ENCODE peak calls at places on chromosomes 1 and 21, in seven cellular contexts. R is neuronal stem cell, P is mesendoderm, D is H1, O is IMR-90, W is H9, K is mesenchymal stem cell. H is an unnamed sample.

GRCh38 chr1:48617227-48617626 is 145.2 kb upstream of the SPATA6 start:
- DNase-seq in R (no peak), P (no peak), D (no peak), O (no peak), W (no peak), K (no peak), H (no peak)

GRCh38 chr1:205580923-205581180 is 51.0 kb downstream of the ELK4 start:
- DNase-seq in R (no peak), P (no peak), D (no peak), O (no peak), W (no peak), K (no peak), H (no peak)

GRCh38 chr1:226993676-226994356 is 53.7 kb downstream of the COQ8A start:
- DNase-seq in R (peak), P (no peak), D (no peak), O (no peak), W (peak), K (no peak), H (no peak)

GRCh38 chr1:209756608-209757445 is 974 bp downstream of the TRAF3IP3 start:
- DNase-seq in R (no peak), P (no peak), D (no peak), O (no peak), W (no peak), K (no peak), H (no peak)

GRCh38 chr1:167273027-167273800 is 52.5 kb downstream of the POU2F1 start:
- DNase-seq in R (no peak), P (no peak), D (no peak), O (peak), W (no peak), K (peak), H (no peak)

GRCh38 chr1:87151500-87152421 is 176.9 kb upstream of the LMO4 start:
- DNase-seq in R (peak), P (peak), D (peak), O (peak), W (peak), K (peak), H (peak)

GRCh38 chr1:201053155-201053860 is 29.8 kb upstream of the KIF21B start:
- DNase-seq in R (no peak), P (peak), D (no peak), O (no peak), W (peak), K (no peak), H (no peak)

GRCh38 chr1:62438163-62438562 is 1.3 kb downstream of the USP1 start:
- DNase-seq in R (no peak), P (peak), D (no peak), O (no peak), W (no peak), K (peak), H (peak)

GRCh38 chr1:67645495-67646144 is 39.4 kb upstream of the GADD45A start:
- DNase-seq in R (peak), P (no peak), D (no peak), O (no peak), W (no peak), K (peak), H (peak)

GRCh38 chr1:50959303-50959912 is 659 bp downstream of the FAF1 start:
- DNase-seq in R (no peak), P (peak), D (no peak), O (peak), W (no peak), K (peak), H (peak)

GRCh38 chr1:156423422-156424352 is 54.7 kb downstream of the RHBG start:
- DNase-seq in R (no peak), P (peak), D (no peak), O (no peak), W (no peak), K (no peak), H (no peak)

GRCh38 chr1:8533907-8534306 is 216.0 kb downstream of the SLC45A1 start:
- DNase-seq in R (no peak), P (no peak), D (no peak), O (no peak), W (no peak), K (no peak), H (no peak)

GRCh38 chr1:1144843-1145546 is 28.7 kb upstream of the TTLL10 start:
- DNase-seq in R (no peak), P (no peak), D (no peak), O (no peak), W (no peak), K (no peak), H (no peak)

GRCh38 chr21:26177187-26177586 is 6.6 kb upstream of the APP start:
- DNase-seq in R (no peak), P (no peak), D (no peak), O (no peak), W (no peak), K (no peak), H (no peak)

GRCh38 chr1:95832370-95832769 is 598.4 kb downstream of the RWDD3 start:
- DNase-seq in R (no peak), P (no peak), D (no peak), O (no peak), W (no peak), K (no peak), H (peak)

GRCh38 chr1:43861337-43861736 is 72.3 kb upstream of the ARTN start:
- DNase-seq in R (no peak), P (no peak), D (no peak), O (peak), W (peak), K (peak), H (no peak)

GRCh38 chr1:30618335-30618747 is 105.0 kb downstream of the MATN1 start:
- DNase-seq in R (no peak), P (peak), D (no peak), O (no peak), W (no peak), K (no peak), H (peak)

GRCh38 chr1:204227996-204228785 is 14.4 kb upstream of the GOLT1A start:
- DNase-seq in R (no peak), P (no peak), D (no peak), O (no peak), W (no peak), K (no peak), H (no peak)

GRCh38 chr1:29259802-29260441 is 23.6 kb downstream of the PTPRU start:
- DNase-seq in R (no peak), P (peak), D (no peak), O (no peak), W (peak), K (peak), H (peak)

GRCh38 chr1:115056395-115056798 is 26.8 kb downstream of the TSHB start:
- DNase-seq in R (peak), P (peak), D (no peak), O (peak), W (peak), K (peak), H (no peak)

GRCh38 chr1:202623075-202623474 is 87.2 kb downstream of the SYT2 start:
- DNase-seq in R (no peak), P (no peak), D (no peak), O (peak), W (no peak), K (peak), H (peak)

GRCh38 chr21:41589131-41589530 is 81.2 kb upstream of the TMPRSS2 start:
- DNase-seq in R (no peak), P (peak), D (no peak), O (no peak), W (no peak), K (no peak), H (no peak)

GRCh38 chr1:156795374-156795733 is 21.3 kb downstream of the SH2D2A start:
- DNase-seq in R (no peak), P (no peak), D (no peak), O (no peak), W (no peak), K (no peak), H (no peak)

GRCh38 chr1:210477328-210477924 is 148.7 kb downstream of the HHAT start:
- DNase-seq in R (no peak), P (no peak), D (no peak), O (peak), W (no peak), K (no peak), H (no peak)

GRCh38 chr1:241507189-241507820 is 12.2 kb downstream of the FH start:
- DNase-seq in R (no peak), P (no peak), D (no peak), O (peak), W (no peak), K (peak), H (no peak)

GRCh38 chr1:155324041-155324716 is 3.5 kb downstream of the RUSC1 start:
- DNase-seq in R (peak), P (peak), D (peak), O (peak), W (peak), K (peak), H (peak)

GRCh38 chr1:216750031-216750627 is 26.9 kb upstream of the ESRRG start:
- DNase-seq in R (peak), P (peak), D (peak), O (peak), W (peak), K (peak), H (peak)

GRCh38 chr1:191022856-191023255 is 545.2 kb upstream of the BRINP3 start:
- DNase-seq in R (no peak), P (no peak), D (no peak), O (peak), W (no peak), K (no peak), H (no peak)

GRCh38 chr1:110119843-110120242 is 7.6 kb downstream of the UBL4B start:
- DNase-seq in R (no peak), P (no peak), D (no peak), O (no peak), W (no peak), K (no peak), H (no peak)

GRCh38 chr21:45846373-45847160 is 135.0 kb upstream of the COL6A1 start:
- DNase-seq in R (no peak), P (no peak), D (no peak), O (peak), W (peak), K (no peak), H (no peak)

GRCh38 chr1:156727492-156727891 is 777 bp upstream of the METTL25B start:
- DNase-seq in R (no peak), P (no peak), D (no peak), O (no peak), W (no peak), K (no peak), H (no peak)

GRCh38 chr1:24074196-24074595 is 37.7 kb downstream of the MYOM3 start:
- DNase-seq in R (no peak), P (no peak), D (no peak), O (no peak), W (no peak), K (no peak), H (no peak)

GRCh38 chr1:204319027-204319426 is 40.7 kb downstream of the PLEKHA6 start:
- DNase-seq in R (no peak), P (no peak), D (no peak), O (peak), W (no peak), K (peak), H (no peak)

GRCh38 chr1:234921266-234922062 is 207.2 kb downstream of the TOMM20 start:
- DNase-seq in R (no peak), P (no peak), D (no peak), O (peak), W (no peak), K (peak), H (peak)

GRCh38 chr1:248585266-248585665 is 10.7 kb upstream of the OR2T34 start:
- DNase-seq in R (no peak), P (no peak), D (no peak), O (no peak), W (no peak), K (no peak), H (no peak)

GRCh38 chr1:114342376-114342775 is 168.6 kb downstream of the TRIM33 start:
- DNase-seq in R (no peak), P (no peak), D (no peak), O (no peak), W (no peak), K (no peak), H (no peak)

GRCh38 chr1:30759718-30760281 is 2.2 kb upstream of the LAPTM5 start:
- DNase-seq in R (no peak), P (no peak), D (no peak), O (no peak), W (no peak), K (no peak), H (no peak)

GRCh38 chr1:206049293-206049692 is 3.7 kb upstream of the RHEX start:
- DNase-seq in R (no peak), P (no peak), D (no peak), O (no peak), W (no peak), K (no peak), H (no peak)

GRCh38 chr1:44894591-44894990 is 51.5 kb upstream of the PTCH2 start:
- DNase-seq in R (no peak), P (no peak), D (no peak), O (peak), W (no peak), K (peak), H (no peak)

GRCh38 chr1:40743452-40743851 is 40.1 kb upstream of the KCNQ4 start:
- DNase-seq in R (no peak), P (no peak), D (no peak), O (no peak), W (no peak), K (no peak), H (no peak)
- H3K18ac ChIP-seq in R (no peak), P (no peak), D (no peak), O (no peak), W (no peak), K (no peak), H (no peak)

GRCh38 chr1:245654460-245655050 is 499.8 kb downstream of the KIF26B start:
- DNase-seq in R (no peak), P (peak), D (no peak), O (no peak), W (no peak), K (no peak), H (peak)
- H3K18ac ChIP-seq in R (no peak), P (no peak), D (no peak), O (no peak), W (no peak), K (no peak), H (no peak)

GRCh38 chr1:113291777-113292659 is 98.3 kb upstream of the MAGI3 start:
- DNase-seq in R (no peak), P (no peak), D (no peak), O (no peak), W (no peak), K (no peak), H (no peak)

GRCh38 chr1:113297749-113298148 is 92.6 kb upstream of the MAGI3 start:
- DNase-seq in R (no peak), P (no peak), D (no peak), O (no peak), W (no peak), K (no peak), H (no peak)

GRCh38 chr1:113292660-113293626 is 97.4 kb upstream of the MAGI3 start:
- DNase-seq in R (no peak), P (no peak), D (no peak), O (no peak), W (no peak), K (no peak), H (no peak)
- H3K18ac ChIP-seq in R (no peak), P (no peak), D (no peak), O (no peak), W (no peak), K (no peak), H (no peak)

GRCh38 chr1:211630236-211631081 is 45.0 kb downstream of the NEK2 start:
- DNase-seq in R (no peak), P (peak), D (no peak), O (no peak), W (peak), K (no peak), H (no peak)
- H3K18ac ChIP-seq in R (peak), P (peak), D (no peak), O (no peak), W (no peak), K (no peak), H (no peak)

DNA sequence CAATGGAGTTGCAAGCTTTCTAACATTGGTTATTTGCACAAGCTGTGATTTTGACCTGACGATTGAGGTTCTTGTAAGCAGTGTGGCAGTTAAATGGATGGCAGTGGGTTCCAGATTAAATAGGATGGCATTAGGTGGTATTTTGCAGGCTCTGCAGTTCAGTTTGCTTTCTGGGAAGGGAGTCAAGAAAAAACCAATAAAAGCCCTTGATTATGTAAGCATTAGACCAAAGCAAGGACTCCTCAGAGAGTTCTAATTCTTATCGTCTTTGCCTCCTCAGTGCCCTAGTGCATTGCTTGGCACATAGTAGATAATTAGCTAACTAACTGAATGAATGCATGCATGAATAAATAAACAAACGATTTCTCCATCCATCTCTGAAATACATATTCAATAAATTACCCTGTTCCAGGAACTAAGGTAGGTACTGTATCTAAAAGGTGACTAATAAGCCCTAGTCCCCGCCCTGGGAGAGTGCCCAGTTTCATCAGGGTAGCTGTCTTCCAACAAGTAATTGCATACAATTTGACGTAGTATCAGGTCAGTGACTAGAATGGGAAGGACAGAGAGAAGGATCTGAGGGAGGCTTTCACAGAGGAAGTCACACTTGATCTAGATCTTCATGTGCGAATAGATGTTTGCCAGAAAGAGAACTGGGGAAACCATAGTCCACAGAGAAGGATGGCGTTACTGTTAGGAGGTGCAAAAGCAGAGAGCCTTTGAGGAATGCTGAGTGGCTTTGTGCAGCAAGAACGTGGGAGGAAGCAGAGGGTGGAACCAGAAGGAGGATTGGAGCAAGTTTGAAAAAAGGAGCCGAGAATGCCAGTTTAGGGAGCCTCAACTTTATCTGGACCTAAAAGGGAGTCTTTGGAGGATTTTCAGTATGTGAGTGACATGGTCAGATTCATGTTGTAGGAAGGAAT is 111.3 kb downstream of the TBX19 start:
- DNase-seq in R (no peak), P (peak), D (no peak), O (no peak), W (no peak), K (no peak), H (no peak)
- H3K18ac ChIP-seq in R (no peak), P (no peak), D (peak), O (no peak), W (no peak), K (no peak), H (no peak)